ENCODE peak calls at places on chromosome 19, in four cellular contexts. M, K, O and X are unnamed samples.

GRCh38 chr19:48806518-48806817 is 4.4 kb downstream of the BCAT2 start:
- DNase-seq in M (peak), K (no peak), O (no peak), X (peak)

GRCh38 chr19:4816388-4817165 is 14.9 kb downstream of the TICAM1 start:
- DNase-seq in M (no peak), K (no peak), O (no peak), X (no peak)

GRCh38 chr19:41376998-41377365 is 649 bp downstream of the TMEM91 start:
- DNase-seq in M (no peak), K (no peak), O (no peak), X (no peak)

GRCh38 chr19:4288091-4288777 is 9.2 kb downstream of the SHD start:
- DNase-seq in M (peak), K (no peak), O (no peak), X (peak)

GRCh38 chr19:55152017-55152416 is 3.0 kb upstream of the TNNT1 start:
- DNase-seq in M (no peak), K (no peak), O (no peak), X (no peak)

GRCh38 chr19:9931629-9932028 is 4.7 kb downstream of the OLFM2 start:
- DNase-seq in M (no peak), K (no peak), O (no peak), X (no peak)

GRCh38 chr19:36771275-36772231 is 1.1 kb downstream of the ZNF850 start:
- DNase-seq in M (peak), K (peak), O (peak), X (peak)

GRCh38 chr19:39968789-39969188 is 2.2 kb upstream of the PSMC4 start:
- DNase-seq in M (no peak), K (no peak), O (no peak), X (no peak)

GRCh38 chr19:38596057-38596981 is 21.4 kb downstream of the MAP4K1 start:
- DNase-seq in M (peak), K (no peak), O (peak), X (peak)

DNA sequence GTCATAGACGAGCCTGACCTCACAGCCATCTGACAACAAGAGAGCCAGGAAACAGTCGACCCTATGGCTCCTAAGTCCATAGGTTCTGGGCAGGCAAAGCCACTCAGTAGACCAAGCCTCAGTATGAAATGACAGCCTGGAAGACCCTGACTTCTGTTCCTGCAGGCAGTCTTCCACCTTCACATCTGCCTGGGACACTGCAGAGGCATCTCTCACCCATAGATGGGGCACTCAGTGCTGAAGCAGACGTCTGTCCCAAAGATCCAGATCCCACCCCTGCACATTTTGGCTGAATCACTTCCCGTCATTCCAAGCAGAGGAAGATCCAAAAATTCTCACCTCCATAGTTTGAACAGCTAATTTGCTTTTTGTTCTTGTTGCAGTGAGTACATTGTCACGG is 139.3 kb upstream of the ZNF507 start:
- DNase-seq in M (no peak), K (no peak), O (no peak), X (peak)
- H3K56ac ChIP-seq in M (no peak), K (no peak), O (no peak), X (no peak)

DNA sequence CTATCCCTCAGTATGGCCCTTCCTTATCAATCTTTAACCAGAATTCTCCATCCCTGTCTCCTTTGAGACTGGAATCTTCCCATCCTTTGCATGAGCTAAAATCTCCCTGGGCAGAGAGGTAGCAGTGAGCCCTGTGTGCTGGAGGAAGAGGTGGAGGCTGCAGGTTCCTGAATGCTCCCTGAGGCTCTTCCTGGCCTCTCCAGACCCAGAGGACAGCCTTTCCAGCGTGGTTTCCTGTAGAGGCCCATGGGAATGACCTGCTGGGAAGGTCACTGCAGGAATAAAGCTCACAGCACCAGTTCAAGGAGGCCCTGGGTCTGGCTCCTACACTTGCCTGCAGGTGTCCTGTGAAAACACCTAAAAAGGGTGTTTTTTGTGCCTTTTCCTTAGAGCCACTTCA is 4.6 kb downstream of the OR10H2 start:
- DNase-seq in M (no peak), K (no peak), O (no peak), X (no peak)
- H2AK5ac ChIP-seq in M (no peak), K (no peak), O (no peak), X (no peak)

DNA sequence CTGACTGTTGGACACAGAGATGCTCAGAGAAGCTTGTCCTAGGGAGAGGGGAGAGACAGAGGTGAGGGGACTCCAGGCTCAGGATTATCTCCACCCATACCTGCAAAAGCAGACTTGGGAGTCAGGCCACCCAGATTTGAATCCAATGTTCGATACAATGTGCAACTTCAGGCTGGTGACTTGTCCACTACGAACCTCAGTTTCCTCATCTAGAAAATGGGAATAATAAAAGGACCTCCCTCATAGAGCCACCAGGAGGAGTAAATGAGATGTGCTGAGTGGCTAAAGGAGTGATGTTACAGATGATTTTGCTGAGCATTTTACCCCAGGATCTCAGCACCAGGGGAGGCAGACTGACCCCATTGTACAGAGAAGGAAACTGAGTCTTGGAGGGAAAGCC is 25.0 kb downstream of the PRKD2 start:
- DNase-seq in M (no peak), K (no peak), O (no peak), X (no peak)
- H3K56ac ChIP-seq in M (no peak), K (no peak), O (no peak), X (no peak)

DNA sequence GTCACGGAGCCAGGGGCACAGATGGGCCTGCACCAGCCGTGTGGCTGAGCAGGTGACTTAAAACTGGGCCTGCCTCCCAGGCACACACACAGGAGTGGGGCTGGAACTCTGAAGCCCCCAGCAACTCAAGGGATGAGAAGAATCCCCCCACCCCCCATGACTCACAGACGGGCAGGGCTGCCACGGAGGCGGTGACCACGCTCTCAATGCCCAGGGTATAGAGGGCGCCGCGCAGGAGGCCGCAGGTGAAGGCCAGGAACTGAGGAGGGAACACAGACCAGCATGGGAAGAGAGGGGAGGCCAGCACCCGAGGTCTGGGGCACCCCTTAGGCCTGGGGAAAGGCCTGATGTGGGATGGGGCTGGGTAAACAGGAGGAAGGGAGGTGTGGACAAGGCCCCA is 3.0 kb upstream of the NKPD1 start:
- DNase-seq in M (no peak), K (no peak), O (no peak), X (no peak)
- H2AK5ac ChIP-seq in M (no peak), K (no peak), O (no peak), X (no peak)

GRCh38 chr19:16337809-16338469 is 13.3 kb downstream of the KLF2 start:
- DNase-seq in M (no peak), K (no peak), O (no peak), X (no peak)

GRCh38 chr19:16332991-16333624 is 8.5 kb downstream of the KLF2 start:
- DNase-seq in M (no peak), K (no peak), O (no peak), X (no peak)

GRCh38 chr19:16336571-16336970 is 11.9 kb downstream of the KLF2 start:
- DNase-seq in M (no peak), K (peak), O (no peak), X (no peak)

GRCh38 chr19:16334421-16334820 is 9.8 kb downstream of the KLF2 start:
- DNase-seq in M (no peak), K (no peak), O (no peak), X (no peak)

DNA sequence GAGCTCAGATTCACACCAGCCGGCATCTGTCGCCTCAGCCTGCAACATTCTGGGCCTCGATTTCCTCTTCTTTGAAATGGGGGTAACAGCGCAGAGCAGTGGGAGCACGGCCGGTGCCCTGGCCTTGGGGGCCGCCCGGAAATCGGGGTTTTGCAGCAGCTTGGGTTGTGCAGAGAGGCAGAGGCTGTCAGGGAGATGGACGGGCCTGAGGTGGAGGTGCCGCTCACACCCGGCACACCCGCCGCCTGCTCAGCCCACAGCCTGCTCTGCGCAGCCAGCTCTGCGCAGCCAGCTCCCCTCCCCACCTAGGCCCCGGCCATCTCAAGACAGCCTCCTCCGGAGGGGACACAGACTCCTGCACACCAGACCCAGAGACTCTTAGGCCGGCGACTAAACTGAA is 10.6 kb downstream of the KLF2 start:
- DNase-seq in M (no peak), K (no peak), O (no peak), X (no peak)
- H3K56ac ChIP-seq in M (no peak), K (no peak), O (no peak), X (no peak)

GRCh38 chr19:18774782-18775444 is 16.2 kb downstream of the COMP start:
- DNase-seq in M (no peak), K (no peak), O (no peak), X (no peak)

GRCh38 chr19:18773682-18774081 is 17.4 kb downstream of the COMP start:
- DNase-seq in M (no peak), K (no peak), O (no peak), X (no peak)

GRCh38 chr19:18774107-18774506 is 17.0 kb downstream of the COMP start:
- DNase-seq in M (no peak), K (no peak), O (no peak), X (no peak)

GRCh38 chr19:18771328-18772242 is 19.5 kb downstream of the COMP start:
- DNase-seq in M (peak), K (no peak), O (no peak), X (peak)

GRCh38 chr19:18772620-18773587 is 18.2 kb downstream of the COMP start:
- DNase-seq in M (no peak), K (no peak), O (no peak), X (no peak)
- H2AK5ac ChIP-seq in M (no peak), K (no peak), O (no peak), X (no peak)

GRCh38 chr19:30626567-30626966 is 254.4 kb downstream of the ZNF536 start:
- DNase-seq in M (no peak), K (no peak), O (no peak), X (no peak)

GRCh38 chr19:30630289-30631034 is 258.3 kb downstream of the ZNF536 start:
- DNase-seq in M (no peak), K (no peak), O (no peak), X (no peak)

GRCh38 chr19:30625947-30626346 is 253.8 kb downstream of the ZNF536 start:
- DNase-seq in M (no peak), K (no peak), O (no peak), X (no peak)

GRCh38 chr19:30631035-30631375 is 258.8 kb downstream of the ZNF536 start:
- DNase-seq in M (no peak), K (no peak), O (no peak), X (no peak)

GRCh38 chr19:30629086-30629485 is 256.9 kb downstream of the ZNF536 start:
- DNase-seq in M (no peak), K (no peak), O (no peak), X (no peak)
- H3K56ac ChIP-seq in M (no peak), K (no peak), O (no peak), X (no peak)

DNA sequence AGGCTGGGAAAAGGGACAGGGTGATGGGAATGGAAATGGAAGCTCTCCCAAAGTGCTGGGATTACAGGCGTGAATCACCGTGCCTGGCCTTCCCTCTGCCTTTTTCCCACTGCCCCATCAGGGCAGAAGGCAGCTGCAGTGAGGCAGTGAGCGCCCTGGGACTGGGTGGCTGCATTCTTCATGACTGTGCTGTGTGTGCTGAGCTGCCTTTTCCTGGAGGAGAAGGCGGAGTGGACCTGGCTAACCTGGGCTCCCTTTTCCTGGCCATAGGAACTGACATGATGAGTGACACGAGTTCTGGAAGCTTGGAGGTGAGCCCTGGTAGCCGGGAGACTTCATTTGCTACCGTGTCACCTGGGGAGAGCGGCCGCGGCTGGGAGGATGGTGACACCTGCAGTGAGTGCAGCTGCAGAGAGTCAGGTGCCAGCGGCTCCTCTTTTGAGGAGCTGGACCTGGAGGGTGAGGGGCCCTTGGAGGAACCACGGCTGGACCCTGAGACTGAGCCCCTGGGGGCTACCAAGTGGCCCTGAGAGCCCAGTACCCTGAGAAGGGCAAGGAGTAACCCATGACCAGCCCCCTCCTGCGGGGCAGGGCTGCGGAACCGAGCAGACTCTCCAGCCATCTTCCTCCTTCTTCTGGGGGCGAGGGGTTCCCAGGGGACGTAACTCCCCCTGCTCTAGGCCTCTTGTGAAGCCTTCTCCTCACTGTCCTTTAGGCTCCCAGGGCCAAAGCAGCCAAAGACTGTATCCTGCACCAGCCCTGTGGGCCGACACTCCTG is 26.3 kb upstream of the ZNF492 start:
- DNase-seq in M (no peak), K (no peak), O (no peak), X (no peak)
- H2AK5ac ChIP-seq in M (no peak), K (no peak), O (no peak), X (no peak)

GRCh38 chr19:19581391-19581790 is 37.1 kb downstream of the PBX4 start:
- DNase-seq in M (no peak), K (no peak), O (no peak), X (no peak)
- H3K56ac ChIP-seq in M (no peak), K (no peak), O (no peak), X (no peak)